ENCODE peak calls at places on chromosomes 2 and 18, in eight cellular contexts. One of them, this sample, is unnamed.

GRCh38 chr2:44668336-44668735 is 273.2 kb upstream of the SIX3 start:
- DNase-seq in fibroblast of the aortic adventitia: no peak
- DNase-seq in AML-193: no peak
- DNase-seq in right cardiac atrium: no peak
- DNase-seq in HEK293T: peak
- DNase-seq in iPS-NIHi11: peak
- DNase-seq in mesenteric fat pad: no peak
- DNase-seq in mesendoderm: peak
- DNase-seq in this sample: no peak

GRCh38 chr2:179096090-179096489 is 46.2 kb upstream of the CCDC141 start:
- DNase-seq in mesendoderm: peak
- DNase-seq in AML-193: no peak
- DNase-seq in mesenteric fat pad: no peak
- DNase-seq in iPS-NIHi11: no peak
- DNase-seq in fibroblast of the aortic adventitia: no peak
- DNase-seq in right cardiac atrium: no peak
- DNase-seq in HEK293T: no peak
- DNase-seq in this sample: no peak

GRCh38 chr18:75284566-75284965 is 74.0 kb downstream of the TSHZ1 start:
- DNase-seq in mesendoderm: no peak
- DNase-seq in HEK293T: no peak
- DNase-seq in iPS-NIHi11: no peak
- DNase-seq in mesenteric fat pad: no peak
- DNase-seq in right cardiac atrium: no peak
- DNase-seq in AML-193: no peak
- DNase-seq in fibroblast of the aortic adventitia: no peak
- DNase-seq in this sample: no peak

GRCh38 chr2:163686289-163686688 is 49.5 kb downstream of the FIGN start:
- DNase-seq in iPS-NIHi11: no peak
- DNase-seq in HEK293T: no peak
- DNase-seq in AML-193: no peak
- DNase-seq in fibroblast of the aortic adventitia: no peak
- DNase-seq in mesendoderm: no peak
- DNase-seq in mesenteric fat pad: no peak
- DNase-seq in right cardiac atrium: no peak
- DNase-seq in this sample: no peak

GRCh38 chr18:48023334-48024008 is 93.0 kb upstream of the SMAD2 start:
- DNase-seq in HEK293T: peak
- DNase-seq in iPS-NIHi11: peak
- DNase-seq in right cardiac atrium: peak
- DNase-seq in mesendoderm: peak
- DNase-seq in AML-193: peak
- DNase-seq in mesenteric fat pad: no peak
- DNase-seq in fibroblast of the aortic adventitia: peak
- DNase-seq in this sample: peak

GRCh38 chr2:64842030-64842429 is 147.2 kb upstream of the SLC1A4 start:
- DNase-seq in AML-193: no peak
- DNase-seq in iPS-NIHi11: no peak
- DNase-seq in right cardiac atrium: no peak
- DNase-seq in mesendoderm: no peak
- DNase-seq in fibroblast of the aortic adventitia: no peak
- DNase-seq in HEK293T: no peak
- DNase-seq in mesenteric fat pad: no peak
- DNase-seq in this sample: no peak

GRCh38 chr2:9287400-9288059 is 80.9 kb downstream of the ASAP2 start:
- DNase-seq in AML-193: no peak
- DNase-seq in mesenteric fat pad: no peak
- DNase-seq in mesendoderm: peak
- DNase-seq in fibroblast of the aortic adventitia: peak
- DNase-seq in right cardiac atrium: no peak
- DNase-seq in HEK293T: no peak
- DNase-seq in iPS-NIHi11: no peak
- DNase-seq in this sample: peak

GRCh38 chr2:3780477-3781402 is 77.4 kb downstream of the DCDC2C start:
- DNase-seq in HEK293T: peak
- DNase-seq in right cardiac atrium: peak
- DNase-seq in mesendoderm: peak
- DNase-seq in fibroblast of the aortic adventitia: no peak
- DNase-seq in iPS-NIHi11: peak
- DNase-seq in AML-193: peak
- DNase-seq in mesenteric fat pad: no peak
- DNase-seq in this sample: peak

GRCh38 chr18:34458371-34458770 is 233.7 kb upstream of the NOL4 start:
- DNase-seq in AML-193: no peak
- DNase-seq in mesendoderm: no peak
- DNase-seq in mesenteric fat pad: no peak
- DNase-seq in right cardiac atrium: no peak
- DNase-seq in HEK293T: no peak
- DNase-seq in fibroblast of the aortic adventitia: no peak
- DNase-seq in iPS-NIHi11: no peak
- DNase-seq in this sample: no peak

GRCh38 chr18:12421732-12422131 is 14.0 kb downstream of the PRELID3A start:
- DNase-seq in right cardiac atrium: no peak
- DNase-seq in fibroblast of the aortic adventitia: no peak
- DNase-seq in HEK293T: no peak
- DNase-seq in AML-193: no peak
- DNase-seq in mesenteric fat pad: no peak
- DNase-seq in mesendoderm: peak
- DNase-seq in iPS-NIHi11: no peak
- DNase-seq in this sample: no peak

GRCh38 chr2:64108842-64109241 is 35.4 kb downstream of the PELI1 start:
- DNase-seq in mesenteric fat pad: no peak
- DNase-seq in AML-193: no peak
- DNase-seq in iPS-NIHi11: no peak
- DNase-seq in right cardiac atrium: no peak
- DNase-seq in mesendoderm: no peak
- DNase-seq in fibroblast of the aortic adventitia: no peak
- DNase-seq in HEK293T: no peak
- DNase-seq in this sample: no peak

GRCh38 chr2:183063083-183063482 is 15.5 kb upstream of the DUSP19 start:
- DNase-seq in fibroblast of the aortic adventitia: peak
- DNase-seq in AML-193: no peak
- DNase-seq in mesendoderm: peak
- DNase-seq in iPS-NIHi11: no peak
- DNase-seq in right cardiac atrium: no peak
- DNase-seq in HEK293T: no peak
- DNase-seq in mesenteric fat pad: no peak
- DNase-seq in this sample: no peak

GRCh38 chr18:37432796-37433195 is 132.8 kb downstream of the CELF4 start:
- DNase-seq in iPS-NIHi11: no peak
- DNase-seq in mesenteric fat pad: no peak
- DNase-seq in AML-193: no peak
- DNase-seq in mesendoderm: no peak
- DNase-seq in right cardiac atrium: no peak
- DNase-seq in HEK293T: no peak
- DNase-seq in fibroblast of the aortic adventitia: no peak
- DNase-seq in this sample: no peak